ENCODE peak calls at places on chromosomes 13 and 19, in ten cellular contexts. One of them, this sample, is unnamed.

GRCh38 chr13:94601446-94602431 is at the start of gene GPR180:
- DNase-seq in tibial artery: peak
- DNase-seq in kidney epithelial cell: peak
- DNase-seq in stimulated activated CD8-positive, alpha-beta memory T cell treated with anti-CD3 and anti-CD28 coated beads, Interleukin-4, amount 100 ng/mL, for 48 hours: peak
- DNase-seq in upper lobe of right lung: peak
- DNase-seq in amygdala: peak
- DNase-seq in NCI-H2081: peak
- DNase-seq in HFFc6: peak
- DNase-seq in stimulated activated CD4-positive, alpha-beta T cell treated with anti-CD3 and anti-CD28 coated beads, Interleukin-4, amount 100 ng/mL, for 24 hours: peak
- DNase-seq in left colon: peak
- DNase-seq in this sample: peak

GRCh38 chr13:51858433-51859247 is 3.1 kb upstream of the CCDC70 start:
- DNase-seq in tibial artery: no peak
- DNase-seq in stimulated activated CD8-positive, alpha-beta memory T cell treated with anti-CD3 and anti-CD28 coated beads, Interleukin-4, amount 100 ng/mL, for 48 hours: no peak
- DNase-seq in upper lobe of right lung: no peak
- DNase-seq in amygdala: no peak
- DNase-seq in stimulated activated CD4-positive, alpha-beta T cell treated with anti-CD3 and anti-CD28 coated beads, Interleukin-4, amount 100 ng/mL, for 24 hours: no peak
- DNase-seq in HFFc6: no peak
- DNase-seq in kidney epithelial cell: no peak
- DNase-seq in left colon: no peak
- DNase-seq in NCI-H2081: no peak
- DNase-seq in this sample: no peak

GRCh38 chr13:48731957-48732569 is 78.3 kb downstream of the CYSLTR2 start:
- DNase-seq in amygdala: no peak
- DNase-seq in upper lobe of right lung: peak
- DNase-seq in NCI-H2081: peak
- DNase-seq in left colon: peak
- DNase-seq in tibial artery: no peak
- DNase-seq in stimulated activated CD4-positive, alpha-beta T cell treated with anti-CD3 and anti-CD28 coated beads, Interleukin-4, amount 100 ng/mL, for 24 hours: peak
- DNase-seq in kidney epithelial cell: no peak
- DNase-seq in stimulated activated CD8-positive, alpha-beta memory T cell treated with anti-CD3 and anti-CD28 coated beads, Interleukin-4, amount 100 ng/mL, for 48 hours: peak
- DNase-seq in HFFc6: no peak
- DNase-seq in this sample: no peak

GRCh38 chr19:11538232-11539036 is at the start of gene CNN1:
- DNase-seq in tibial artery: peak
- DNase-seq in stimulated activated CD4-positive, alpha-beta T cell treated with anti-CD3 and anti-CD28 coated beads, Interleukin-4, amount 100 ng/mL, for 24 hours: no peak
- DNase-seq in upper lobe of right lung: no peak
- DNase-seq in NCI-H2081: no peak
- DNase-seq in stimulated activated CD8-positive, alpha-beta memory T cell treated with anti-CD3 and anti-CD28 coated beads, Interleukin-4, amount 100 ng/mL, for 48 hours: no peak
- DNase-seq in kidney epithelial cell: no peak
- DNase-seq in left colon: peak
- DNase-seq in amygdala: no peak
- DNase-seq in HFFc6: no peak
- DNase-seq in this sample: peak

GRCh38 chr19:19406878-19407639 is 1.6 kb downstream of the GATAD2A start:
- DNase-seq in upper lobe of right lung: no peak
- DNase-seq in stimulated activated CD8-positive, alpha-beta memory T cell treated with anti-CD3 and anti-CD28 coated beads, Interleukin-4, amount 100 ng/mL, for 48 hours: peak
- DNase-seq in stimulated activated CD4-positive, alpha-beta T cell treated with anti-CD3 and anti-CD28 coated beads, Interleukin-4, amount 100 ng/mL, for 24 hours: peak
- DNase-seq in tibial artery: no peak
- DNase-seq in left colon: peak
- DNase-seq in NCI-H2081: no peak
- DNase-seq in HFFc6: peak
- DNase-seq in kidney epithelial cell: no peak
- DNase-seq in amygdala: no peak
- DNase-seq in this sample: no peak

GRCh38 chr19:54464044-54464623 is 556 bp upstream of the LENG9 start:
- DNase-seq in HFFc6: peak
- DNase-seq in kidney epithelial cell: peak
- DNase-seq in stimulated activated CD4-positive, alpha-beta T cell treated with anti-CD3 and anti-CD28 coated beads, Interleukin-4, amount 100 ng/mL, for 24 hours: peak
- DNase-seq in amygdala: peak
- DNase-seq in left colon: peak
- DNase-seq in NCI-H2081: peak
- DNase-seq in tibial artery: peak
- DNase-seq in stimulated activated CD8-positive, alpha-beta memory T cell treated with anti-CD3 and anti-CD28 coated beads, Interleukin-4, amount 100 ng/mL, for 48 hours: peak
- DNase-seq in upper lobe of right lung: peak
- DNase-seq in this sample: peak

GRCh38 chr19:41302624-41303351 is 7.2 kb upstream of the CCDC97 start:
- DNase-seq in stimulated activated CD8-positive, alpha-beta memory T cell treated with anti-CD3 and anti-CD28 coated beads, Interleukin-4, amount 100 ng/mL, for 48 hours: peak
- DNase-seq in amygdala: no peak
- DNase-seq in tibial artery: peak
- DNase-seq in upper lobe of right lung: peak
- DNase-seq in NCI-H2081: no peak
- DNase-seq in left colon: peak
- DNase-seq in kidney epithelial cell: no peak
- DNase-seq in HFFc6: no peak
- DNase-seq in stimulated activated CD4-positive, alpha-beta T cell treated with anti-CD3 and anti-CD28 coated beads, Interleukin-4, amount 100 ng/mL, for 24 hours: peak
- DNase-seq in this sample: no peak

GRCh38 chr19:13832096-13832495 is 36.9 kb downstream of the ZSWIM4 start:
- DNase-seq in HFFc6: no peak
- DNase-seq in tibial artery: no peak
- DNase-seq in kidney epithelial cell: no peak
- DNase-seq in stimulated activated CD8-positive, alpha-beta memory T cell treated with anti-CD3 and anti-CD28 coated beads, Interleukin-4, amount 100 ng/mL, for 48 hours: no peak
- DNase-seq in upper lobe of right lung: no peak
- DNase-seq in NCI-H2081: no peak
- DNase-seq in stimulated activated CD4-positive, alpha-beta T cell treated with anti-CD3 and anti-CD28 coated beads, Interleukin-4, amount 100 ng/mL, for 24 hours: no peak
- DNase-seq in left colon: no peak
- DNase-seq in amygdala: no peak
- DNase-seq in this sample: no peak

GRCh38 chr13:50123515-50123861 is 108.2 kb downstream of the KCNRG start:
- DNase-seq in tibial artery: no peak
- DNase-seq in upper lobe of right lung: no peak
- DNase-seq in NCI-H2081: no peak
- DNase-seq in HFFc6: no peak
- DNase-seq in stimulated activated CD4-positive, alpha-beta T cell treated with anti-CD3 and anti-CD28 coated beads, Interleukin-4, amount 100 ng/mL, for 24 hours: no peak
- DNase-seq in kidney epithelial cell: no peak
- DNase-seq in left colon: no peak
- DNase-seq in stimulated activated CD8-positive, alpha-beta memory T cell treated with anti-CD3 and anti-CD28 coated beads, Interleukin-4, amount 100 ng/mL, for 48 hours: no peak
- DNase-seq in amygdala: no peak
- DNase-seq in this sample: no peak

GRCh38 chr19:4732680-4733114 is 9.1 kb upstream of the DPP9 start:
- DNase-seq in tibial artery: no peak
- DNase-seq in kidney epithelial cell: no peak
- DNase-seq in NCI-H2081: peak
- DNase-seq in amygdala: no peak
- DNase-seq in HFFc6: peak
- DNase-seq in stimulated activated CD8-positive, alpha-beta memory T cell treated with anti-CD3 and anti-CD28 coated beads, Interleukin-4, amount 100 ng/mL, for 48 hours: peak
- DNase-seq in stimulated activated CD4-positive, alpha-beta T cell treated with anti-CD3 and anti-CD28 coated beads, Interleukin-4, amount 100 ng/mL, for 24 hours: peak
- DNase-seq in upper lobe of right lung: no peak
- DNase-seq in left colon: peak
- DNase-seq in this sample: no peak

GRCh38 chr13:80716610-80717081 is 375.7 kb upstream of the SPRY2 start:
- DNase-seq in stimulated activated CD8-positive, alpha-beta memory T cell treated with anti-CD3 and anti-CD28 coated beads, Interleukin-4, amount 100 ng/mL, for 48 hours: no peak
- DNase-seq in tibial artery: no peak
- DNase-seq in HFFc6: no peak
- DNase-seq in amygdala: no peak
- DNase-seq in kidney epithelial cell: no peak
- DNase-seq in left colon: no peak
- DNase-seq in NCI-H2081: no peak
- DNase-seq in upper lobe of right lung: peak
- DNase-seq in stimulated activated CD4-positive, alpha-beta T cell treated with anti-CD3 and anti-CD28 coated beads, Interleukin-4, amount 100 ng/mL, for 24 hours: no peak
- DNase-seq in this sample: no peak

GRCh38 chr19:34676697-34677385 is at the start of gene SCGB2B2:
- DNase-seq in stimulated activated CD8-positive, alpha-beta memory T cell treated with anti-CD3 and anti-CD28 coated beads, Interleukin-4, amount 100 ng/mL, for 48 hours: peak
- DNase-seq in NCI-H2081: peak
- DNase-seq in left colon: no peak
- DNase-seq in amygdala: no peak
- DNase-seq in HFFc6: no peak
- DNase-seq in kidney epithelial cell: no peak
- DNase-seq in upper lobe of right lung: no peak
- DNase-seq in tibial artery: no peak
- DNase-seq in stimulated activated CD4-positive, alpha-beta T cell treated with anti-CD3 and anti-CD28 coated beads, Interleukin-4, amount 100 ng/mL, for 24 hours: peak
- DNase-seq in this sample: peak

This sample was measured in coronary artery.